ENCODE peak calls at places on chromosome 19, in five cellular contexts. C, N, K, I and S are unnamed samples.

GRCh38 chr19:51751655-51752054 is at the start of gene FPR1:
- DNase-seq in N (peak), K (no peak), I (no peak), C (no peak), S (no peak)

GRCh38 chr19:16896098-16896912 is 7.5 kb downstream of the F2RL3 start:
- DNase-seq in C (no peak), I (peak), K (no peak), N (no peak), S (no peak)

GRCh38 chr19:54255105-54255775 is 1.8 kb downstream of the LILRB5 start:
- DNase-seq in N (no peak), C (no peak), I (no peak), K (no peak), S (no peak)

GRCh38 chr19:14370169-14370998 is 10.9 kb upstream of the ADGRE5 start:
- DNase-seq in C (no peak), I (no peak), K (no peak), N (no peak), S (peak)

GRCh38 chr19:15072930-15073647 is 8.9 kb upstream of the OR1I1 start:
- DNase-seq in I (peak), C (no peak), N (no peak), K (peak), S (no peak)

GRCh38 chr19:4606921-4607678 is 32.2 kb upstream of the TNFAIP8L1 start:
- DNase-seq in N (peak), C (peak), I (peak), K (no peak), S (no peak)

GRCh38 chr19:16367269-16367683 is 42.6 kb downstream of the KLF2 start:
- DNase-seq in K (no peak), C (no peak), I (no peak), N (no peak), S (peak)

GRCh38 chr19:55169136-55169535 is 2.7 kb upstream of the DNAAF3 start:
- DNase-seq in I (no peak), N (no peak), K (no peak), C (no peak), S (no peak)

GRCh38 chr19:32339988-32340874 is 5.2 kb upstream of the ZNF507 start:
- DNase-seq in K (no peak), N (peak), I (peak), C (peak), S (peak)

GRCh38 chr19:48135411-48135810 is 24.8 kb upstream of the PLA2G4C start:
- DNase-seq in C (no peak), I (peak), N (no peak), K (no peak), S (no peak)

GRCh38 chr19:39502640-39503417 is 4.1 kb downstream of the DLL3 start:
- DNase-seq in N (peak), C (peak), K (no peak), I (peak), S (peak)

GRCh38 chr19:13987101-13987890 is 18.8 kb downstream of the RFX1 start:
- DNase-seq in K (no peak), I (no peak), N (no peak), C (peak), S (no peak)

GRCh38 chr19:40724848-40725247 is 7.9 kb downstream of the ITPKC start:
- DNase-seq in C (no peak), N (no peak), K (no peak), I (no peak), S (no peak)

GRCh38 chr19:33438987-33439781 is 65.7 kb downstream of the CEBPG start:
- DNase-seq in K (no peak), N (no peak), I (no peak), C (no peak), S (no peak)

GRCh38 chr19:5697890-5698634 is 8.0 kb downstream of the RPL36 start:
- DNase-seq in C (no peak), N (no peak), K (no peak), I (peak), S (no peak)

GRCh38 chr19:47408156-47408938 is 11.0 kb downstream of the MEIS3 start:
- DNase-seq in K (no peak), N (no peak), I (no peak), C (no peak), S (no peak)

GRCh38 chr19:54203151-54203611 is 2.5 kb downstream of the RPS9 start:
- DNase-seq in C (no peak), K (no peak), N (peak), I (no peak), S (no peak)

GRCh38 chr19:13095393-13095784 is 7.3 kb downstream of the LYL1 start:
- DNase-seq in I (peak), N (no peak), K (no peak), C (no peak), S (peak)

GRCh38 chr19:7540761-7541480 is 5.4 kb downstream of the PNPLA6 start:
- DNase-seq in N (peak), C (no peak), I (peak), K (no peak), S (no peak)

GRCh38 chr19:52651956-52652355 is 13.8 kb upstream of the ZNF83 start:
- DNase-seq in I (no peak), C (no peak), N (no peak), K (no peak), S (no peak)

GRCh38 chr19:48965033-48965805 is at the start of gene FTL:
- DNase-seq in N (peak), C (peak), K (peak), I (peak), S (peak)

GRCh38 chr19:43779820-43780219 is 953 bp downstream of the KCNN4 start:
- DNase-seq in N (no peak), C (no peak), K (no peak), I (no peak), S (peak)
- TF ChIP-seq CTCF in N (peak), C (no peak), K (peak), I (peak), S (peak)

DNA sequence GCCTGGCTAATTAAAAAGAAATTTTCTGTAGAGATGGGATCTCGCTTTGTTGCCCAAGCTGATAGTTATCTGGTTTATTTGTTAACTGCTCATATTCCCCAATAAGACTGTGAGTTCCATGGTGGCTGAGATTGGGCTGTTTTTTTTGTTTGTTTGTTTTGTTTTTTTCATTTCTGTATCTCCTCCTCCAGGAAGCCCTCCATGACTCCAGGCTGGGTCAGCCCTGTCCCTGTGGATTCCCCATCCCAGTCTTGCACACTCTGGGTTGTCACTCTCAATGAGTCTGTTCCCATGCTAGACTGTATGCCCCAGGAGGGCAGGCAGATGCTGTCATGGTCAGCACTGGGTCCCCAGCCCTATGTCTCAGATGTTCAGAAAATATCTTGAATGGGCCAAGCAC is 2.9 kb downstream of the EML2 start:
- DNase-seq in K (no peak), C (no peak), I (no peak), N (no peak), S (no peak)
- TF ChIP-seq CTCF in K (no peak), C (no peak), I (no peak), N (no peak), S (no peak)

GRCh38 chr19:35088514-35088913 is 27.1 kb upstream of the FXYD3 start:
- DNase-seq in K (peak), N (peak), C (no peak), I (no peak), S (no peak)
- TF ChIP-seq CTCF in K (no peak), N (no peak), C (no peak), I (no peak), S (no peak)

DNA sequence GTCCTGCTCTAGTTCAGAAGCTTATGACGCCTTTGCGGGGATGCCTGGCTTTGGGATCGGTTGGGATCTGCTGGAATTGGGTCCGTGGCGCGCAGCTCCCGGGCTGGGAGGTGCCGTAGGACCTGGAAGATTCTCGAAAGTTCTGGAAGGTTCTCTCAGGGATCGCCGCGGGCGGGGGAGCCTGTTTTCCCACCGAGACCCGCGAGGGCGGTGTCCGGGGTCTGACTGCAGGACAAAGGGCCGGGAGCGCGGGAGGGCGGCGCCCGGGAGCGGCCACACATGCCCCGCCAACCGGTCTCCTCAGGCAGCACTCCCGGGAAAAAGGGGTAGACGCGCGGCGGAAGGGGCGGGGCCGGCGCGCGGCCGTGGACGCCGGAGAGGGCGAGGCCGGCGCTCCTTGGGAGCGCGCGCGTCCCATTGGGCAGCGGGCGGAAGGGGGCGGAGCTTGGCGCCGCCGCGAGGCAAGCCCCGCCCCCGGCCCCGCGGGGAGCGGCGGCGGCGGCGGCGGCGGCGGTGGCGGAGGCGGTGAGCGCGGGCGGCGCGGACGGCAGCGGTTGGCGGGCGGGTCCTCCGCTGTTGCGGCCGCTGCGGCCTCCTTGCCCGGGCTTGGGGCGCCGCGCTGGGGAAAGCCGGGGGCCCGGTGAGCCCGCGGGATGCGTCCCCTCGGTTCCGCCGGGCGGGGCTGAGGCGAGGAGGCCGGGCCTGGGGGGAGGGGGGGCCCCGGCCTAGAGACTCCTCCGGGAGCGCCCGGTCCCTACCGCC is 29.0 kb upstream of the NDUFS7 start:
- DNase-seq in C (peak), N (peak), K (peak), I (peak), S (peak)
- TF ChIP-seq CTCF in C (no peak), N (no peak), K (no peak), I (no peak), S (no peak)

DNA sequence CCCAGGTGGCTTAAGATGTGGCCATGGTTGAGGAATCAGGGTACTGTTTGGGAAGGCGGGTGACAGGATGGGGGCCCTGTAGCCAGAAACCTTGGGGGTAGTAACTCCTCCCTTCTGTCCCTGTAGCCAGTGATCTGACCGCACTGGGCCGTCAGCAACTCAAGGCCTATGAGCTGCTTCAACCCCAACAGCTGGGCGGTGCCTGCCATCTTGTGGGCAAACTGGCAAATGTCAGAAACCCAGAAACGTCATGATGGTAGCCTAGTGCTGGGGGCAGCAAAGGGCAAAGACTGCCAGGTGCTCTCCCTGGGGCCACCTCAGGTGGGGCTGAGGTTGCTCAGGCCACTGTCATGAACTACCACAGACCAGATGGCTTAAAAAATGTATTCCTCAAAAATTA is 3.5 kb downstream of the COPE start:
- DNase-seq in C (no peak), K (no peak), N (peak), I (peak), S (no peak)
- TF ChIP-seq CTCF in C (peak), K (peak), N (no peak), I (peak), S (no peak)

DNA sequence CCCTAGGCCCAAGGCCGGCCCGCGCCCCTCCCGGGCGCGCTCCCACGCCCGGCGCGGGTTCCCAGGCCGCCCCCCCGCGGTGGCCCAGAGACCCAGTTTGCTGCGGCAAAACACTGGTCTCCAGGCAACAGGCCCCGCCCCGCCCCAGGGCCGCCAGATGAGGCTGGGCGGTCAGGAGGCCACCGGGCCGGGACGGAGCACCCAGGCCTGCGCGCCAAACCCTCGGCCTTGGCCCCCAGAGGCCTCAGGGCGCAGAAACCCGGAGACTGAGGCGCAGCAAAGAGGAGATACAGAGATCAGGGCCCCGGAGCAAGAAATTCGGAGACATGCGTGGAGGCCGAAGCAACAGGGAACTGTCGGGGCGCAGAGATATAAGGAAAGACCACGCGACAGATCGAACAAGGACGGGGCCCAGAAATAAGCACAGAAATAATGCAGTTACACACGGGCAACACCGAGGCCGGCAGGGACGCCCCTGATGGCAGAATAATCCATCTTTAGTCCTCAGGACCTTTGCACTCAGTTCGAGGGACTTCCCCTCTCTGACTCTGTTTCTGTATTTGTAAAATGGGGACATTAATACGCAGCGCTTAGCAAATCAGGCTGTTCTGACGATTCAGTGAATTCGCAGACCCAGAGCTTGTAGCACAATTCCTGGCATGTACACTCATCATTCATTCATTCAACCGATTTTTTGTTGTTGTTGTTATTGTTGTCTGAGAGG is 20.8 kb upstream of the ERCC1 start:
- DNase-seq in I (peak), K (no peak), C (peak), N (peak), S (peak)
- TF ChIP-seq CTCF in I (peak), K (no peak), C (no peak), N (no peak), S (peak)